ENCODE peak calls at places on chromosome 4, in five cellular contexts. Z is stimulated activated CD8-positive, alpha-beta memory T cell treated with anti-CD3 and anti-CD28 coated beads, Interleukin-2, amount 100 ng/mL, for 48 hours; C is activated naive CD8-positive, alpha-beta T cell treated with anti-CD3 and anti-CD28 coated beads, Interleukin-2, amount 50 U/mL, for 24 hours; E is LHCN-M2; H is activated CD4-positive, CD25-positive, alpha-beta regulatory T cell treated with anti-CD3 and anti-CD28 coated beads, Interleukin-2, amount 50 U/mL, for 72 hours. L is an unnamed sample.
A peak's percentile ranks its signal among the peaks of the same experiment; 100 is the strongest.

GRCh38 chr4:119300072-119300387 is 21.9 kb downstream of the FABP2 start:
- DNase-seq in E (peak; percentile 53), H (no peak), Z (no peak), C (peak; percentile 32), L (peak; percentile 49)

GRCh38 chr4:185999207-185999606 is 69.7 kb upstream of the TLR3 start:
- DNase-seq in Z (no peak), C (no peak), H (no peak), E (no peak), L (no peak)

GRCh38 chr4:159006202-159006601 is 96.7 kb upstream of the RAPGEF2 start:
- DNase-seq in C (no peak), H (no peak), Z (no peak), E (no peak), L (peak; percentile 84)

GRCh38 chr4:176320340-176320975 is 692 bp downstream of the SPCS3 start:
- DNase-seq in E (peak; percentile 84), C (peak; percentile 88), Z (peak; percentile 83), H (peak; percentile 82), L (peak; percentile 84)

GRCh38 chr4:120694973-120695372 is 227.6 kb downstream of the PRDM5 start:
- DNase-seq in E (peak; percentile 84), H (no peak), Z (no peak), C (no peak), L (peak; percentile 81)

GRCh38 chr4:53861856-53862610 is 202.4 kb downstream of the CHIC2 start:
- DNase-seq in C (no peak), H (no peak), E (peak; percentile 90), Z (no peak), L (peak; percentile 94)

GRCh38 chr4:140249351-140249750 is 95.4 kb upstream of the MAML3 start:
- DNase-seq in Z (no peak), E (no peak), C (no peak), H (no peak), L (no peak)

GRCh38 chr4:54657556-54658313 is at the start of gene KIT:
- DNase-seq in Z (no peak), C (peak; percentile 27), E (no peak), H (no peak), L (peak; percentile 4)

GRCh38 chr4:1244081-1244977 is 4.6 kb downstream of the CTBP1 start:
- DNase-seq in H (peak; percentile 27), E (no peak), Z (no peak), C (no peak), L (no peak)

GRCh38 chr4:63316633-63317032 is 1092.6 kb downstream of the TECRL start:
- DNase-seq in C (no peak), Z (no peak), H (no peak), E (no peak), L (no peak)

GRCh38 chr4:16090306-16090705 is 6.5 kb upstream of the PROM1 start:
- DNase-seq in E (no peak), Z (no peak), C (no peak), H (no peak), L (no peak)

GRCh38 chr4:184103755-184104367 is 113.8 kb downstream of the ENPP6 start:
- DNase-seq in E (no peak), C (no peak), Z (no peak), H (no peak), L (no peak)

GRCh38 chr4:82561745-82562552 is at the start of gene TMEM150C:
- DNase-seq in C (peak; percentile 13), H (no peak), E (peak; percentile 9), Z (no peak), L (peak; percentile 11)

GRCh38 chr4:112234952-112235609 is 3.5 kb downstream of the AP1AR start:
- DNase-seq in E (peak; percentile 82), Z (peak; percentile 25), H (no peak), C (peak; percentile 40), L (peak; percentile 73)

GRCh38 chr4:122224348-122224747 is 72.2 kb downstream of the BLTP1 start:
- DNase-seq in H (no peak), E (peak; percentile 10), C (peak; percentile 2), Z (no peak), L (no peak)

GRCh38 chr4:52617467-52618017 is 41.6 kb downstream of the USP46 start:
- DNase-seq in Z (no peak), C (no peak), H (no peak), E (no peak), L (no peak)

GRCh38 chr4:3022112-3022511 is 52.2 kb downstream of the HTT-AS start:
- DNase-seq in Z (no peak), H (no peak), E (no peak), C (no peak), L (no peak)

GRCh38 chr4:155617312-155617711 is 49.3 kb upstream of the GUCY1A1 start:
- DNase-seq in E (no peak), C (no peak), H (no peak), Z (no peak), L (no peak)

GRCh38 chr4:825969-826330 is at the start of gene CPLX1:
- DNase-seq in Z (no peak), H (no peak), C (no peak), E (no peak), L (no peak)

GRCh38 chr4:184514121-184514988 is 40.0 kb upstream of the IRF2 start:
- DNase-seq in Z (peak; percentile 65), E (peak; percentile 90), C (peak; percentile 74), H (peak; percentile 61), L (peak; percentile 85)

GRCh38 chr4:89000844-89001360 is 56.1 kb downstream of the FAM13A start:
- DNase-seq in Z (no peak), H (no peak), C (no peak), E (peak; percentile 77), L (peak; percentile 79)

GRCh38 chr4:40699648-40700047 is 50.1 kb upstream of the NSUN7 start:
- DNase-seq in E (peak; percentile 60), C (no peak), H (no peak), Z (no peak), L (peak; percentile 70)

GRCh38 chr4:136484996-136485395 is 1047.3 kb downstream of the PCDH18 start:
- DNase-seq in H (no peak), E (no peak), C (no peak), Z (no peak), L (no peak)

GRCh38 chr4:10611673-10612072 is 72.9 kb downstream of the CLNK start:
- DNase-seq in E (peak; percentile 93), C (no peak), H (no peak), Z (no peak), L (peak; percentile 47)

GRCh38 chr4:94833394-94833793 is 75.6 kb downstream of the BMPR1B start:
- DNase-seq in Z (no peak), E (no peak), H (no peak), C (no peak), L (no peak)

GRCh38 chr4:65416875-65417274 is 253.4 kb downstream of the EPHA5 start:
- DNase-seq in C (no peak), H (no peak), Z (no peak), E (peak; percentile 8), L (peak; percentile 11)

GRCh38 chr4:150316332-150317205 is 238.3 kb downstream of the DCLK2 start:
- DNase-seq in H (no peak), C (no peak), Z (no peak), E (no peak), L (no peak)

GRCh38 chr4:123876640-123877039 is 480.0 kb downstream of the SPRY1 start:
- DNase-seq in E (no peak), Z (no peak), H (no peak), C (no peak), L (peak; percentile 43)

GRCh38 chr4:120865985-120866384 is 56.5 kb downstream of the PRDM5 start:
- DNase-seq in E (no peak), C (no peak), Z (no peak), H (no peak), L (peak; percentile 18)

GRCh38 chr4:70399319-70399718 is 1.6 kb downstream of the OPRPN start:
- DNase-seq in H (no peak), Z (no peak), C (no peak), E (no peak), L (no peak)

GRCh38 chr4:81566076-81566663 is 94.5 kb upstream of the RASGEF1B start:
- DNase-seq in E (no peak), Z (no peak), C (no peak), H (no peak), L (no peak)

GRCh38 chr4:8818063-8818881 is 53.4 kb downstream of the HMX1 start:
- DNase-seq in Z (no peak), H (peak; percentile 9), C (no peak), E (no peak), L (no peak)

GRCh38 chr4:54550415-54551171 is 107.2 kb upstream of the KIT start:
- DNase-seq in H (no peak), Z (no peak), C (no peak), E (peak; percentile 26), L (no peak)

GRCh38 chr4:101155368-101155767 is 192.0 kb downstream of the PPP3CA start:
- DNase-seq in Z (no peak), E (peak; percentile 54), H (no peak), C (no peak), L (peak; percentile 92)

GRCh38 chr4:81627617-81628016 is 155.9 kb upstream of the RASGEF1B start:
- DNase-seq in C (no peak), E (no peak), H (no peak), Z (no peak), L (no peak)

GRCh38 chr4:186633844-186634243 is 78.5 kb upstream of the MTNR1A start:
- DNase-seq in E (no peak), C (no peak), Z (no peak), H (no peak), L (no peak)

GRCh38 chr4:42398448-42399355 is 1.4 kb downstream of the SHISA3 start:
- DNase-seq in E (no peak), Z (no peak), C (peak; percentile 5), H (no peak), L (no peak)

GRCh38 chr4:81377231-81377630 is 94.5 kb downstream of the RASGEF1B start:
- DNase-seq in H (no peak), Z (no peak), C (no peak), E (no peak), L (no peak)

GRCh38 chr4:130576218-130576617 is 1480.3 kb downstream of the C4orf33 start:
- DNase-seq in E (no peak), C (no peak), H (no peak), Z (no peak), L (no peak)

GRCh38 chr4:71261633-71262121 is 77.1 kb upstream of the SLC4A4 start:
- DNase-seq in C (no peak), H (no peak), E (peak; percentile 21), Z (no peak), L (no peak)